ENCODE peak calls at places on chromosomes 16 and 17, in six cellular contexts. V, E, P, T, W and N are unnamed samples.

GRCh38 chr17:34998205-34998604 is 17.9 kb downstream of the LIG3 start:
- DNase-seq in V (peak), E (peak), P (no peak), T (peak), W (peak), N (peak)

GRCh38 chr17:6476061-6476833 is 32.0 kb downstream of the PIMREG start:
- DNase-seq in V (no peak), E (no peak), P (no peak), T (peak), W (no peak), N (no peak)

GRCh38 chr17:74779948-74780400 is 3.8 kb upstream of the NAT9 start:
- DNase-seq in V (no peak), E (no peak), P (no peak), T (no peak), W (peak), N (no peak)

GRCh38 chr16:5875416-5875815 is 777.8 kb upstream of the EEF2KMT start:
- DNase-seq in V (no peak), E (no peak), P (no peak), T (no peak), W (no peak), N (no peak)

GRCh38 chr16:81319221-81319912 is 4.6 kb downstream of the GAN start:
- DNase-seq in V (peak), E (no peak), P (no peak), T (no peak), W (no peak), N (no peak)

GRCh38 chr17:10798332-10798749 is 5.6 kb downstream of the TMEM238L start:
- DNase-seq in V (no peak), E (no peak), P (no peak), T (no peak), W (peak), N (no peak)

GRCh38 chr16:27311449-27311831 is 2.3 kb upstream of the IL4R start:
- DNase-seq in V (no peak), E (no peak), P (no peak), T (no peak), W (no peak), N (no peak)

GRCh38 chr16:6946106-6946505 is 386.5 kb upstream of the RBFOX1 start:
- DNase-seq in V (no peak), E (no peak), P (no peak), T (no peak), W (no peak), N (no peak)

GRCh38 chr16:83713597-83713996 is 94.2 kb upstream of the HSBP1 start:
- DNase-seq in V (peak), E (no peak), P (no peak), T (peak), W (no peak), N (no peak)

GRCh38 chr16:10280262-10281170 is 98.3 kb upstream of the GRIN2A start:
- DNase-seq in V (no peak), E (no peak), P (no peak), T (no peak), W (no peak), N (no peak)

GRCh38 chr17:55734128-55734781 is 11.6 kb upstream of the TMEM100 start:
- DNase-seq in V (no peak), E (no peak), P (no peak), T (no peak), W (no peak), N (no peak)

GRCh38 chr16:1125471-1125870 is 27.4 kb upstream of the CACNA1H start:
- DNase-seq in V (peak), E (no peak), P (no peak), T (peak), W (peak), N (no peak)

GRCh38 chr16:84283314-84284167 is 11.1 kb upstream of the WFDC1 start:
- DNase-seq in V (no peak), E (no peak), P (no peak), T (no peak), W (no peak), N (no peak)

GRCh38 chr17:61444075-61444474 is 8.1 kb upstream of the TBX4 start:
- DNase-seq in V (no peak), E (peak), P (no peak), T (peak), W (no peak), N (no peak)

GRCh38 chr17:80029235-80029974 is 6.3 kb downstream of the TBC1D16 start:
- DNase-seq in V (no peak), E (peak), P (peak), T (no peak), W (peak), N (no peak)

GRCh38 chr16:24999088-24999670 is 16.0 kb downstream of the ARHGAP17 start:
- DNase-seq in V (no peak), E (no peak), P (no peak), T (no peak), W (no peak), N (no peak)

GRCh38 chr17:9247401-9247938 is 226.2 kb downstream of the NTN1 start:
- DNase-seq in V (no peak), E (no peak), P (no peak), T (no peak), W (no peak), N (no peak)

GRCh38 chr17:39239640-39240314 is 14.0 kb upstream of the STAC2 start:
- DNase-seq in V (peak), E (no peak), P (peak), T (peak), W (peak), N (peak)

GRCh38 chr16:24858219-24859041 is 12.7 kb downstream of the SLC5A11 start:
- DNase-seq in V (peak), E (no peak), P (peak), T (peak), W (peak), N (no peak)

GRCh38 chr17:81741594-81742452 is 29.7 kb downstream of the SLC25A10 start:
- DNase-seq in V (no peak), E (no peak), P (no peak), T (peak), W (no peak), N (peak)

GRCh38 chr16:87203060-87203656 is 114.0 kb downstream of the C16orf95 start:
- DNase-seq in V (peak), E (no peak), P (no peak), T (peak), W (peak), N (peak)

GRCh38 chr17:40070895-40071719 is 8.3 kb downstream of the THRA start:
- DNase-seq in V (peak), E (no peak), P (no peak), T (peak), W (peak), N (peak)

GRCh38 chr17:5557990-5558389 is 26.3 kb downstream of the NLRP1 start:
- DNase-seq in V (no peak), E (peak), P (no peak), T (no peak), W (no peak), N (no peak)

GRCh38 chr17:78179372-78179771 is 7.5 kb downstream of the TK1 start:
- DNase-seq in V (no peak), E (no peak), P (no peak), T (no peak), W (peak), N (peak)

GRCh38 chr17:53193044-53193443 is 629.7 kb upstream of the KIF2B start:
- DNase-seq in V (no peak), E (no peak), P (no peak), T (no peak), W (no peak), N (no peak)

GRCh38 chr17:83006515-83007455 is 72.6 kb upstream of the METRNL start:
- DNase-seq in V (no peak), E (peak), P (no peak), T (no peak), W (no peak), N (no peak)

GRCh38 chr16:76574651-76575050 is 297.4 kb downstream of the CNTNAP4 start:
- DNase-seq in V (peak), E (no peak), P (no peak), T (no peak), W (no peak), N (no peak)

GRCh38 chr17:78588258-78589030 is 11.2 kb upstream of the DNAH17 start:
- DNase-seq in V (no peak), E (no peak), P (no peak), T (no peak), W (no peak), N (no peak)

GRCh38 chr17:10109146-10109545 is 89.3 kb downstream of the GAS7 start:
- DNase-seq in V (no peak), E (no peak), P (no peak), T (no peak), W (no peak), N (no peak)

GRCh38 chr17:40348562-40349476 is 15.7 kb downstream of the GJD3 start:
- DNase-seq in V (no peak), E (no peak), P (peak), T (no peak), W (peak), N (no peak)

GRCh38 chr16:85969159-85969558 is 70.2 kb downstream of the IRF8 start:
- DNase-seq in V (no peak), E (no peak), P (no peak), T (no peak), W (no peak), N (no peak)

GRCh38 chr17:4631836-4632582 is 9.5 kb downstream of the ALOX15 start:
- DNase-seq in V (no peak), E (no peak), P (no peak), T (no peak), W (no peak), N (peak)

GRCh38 chr17:75526555-75527270 is 1.2 kb downstream of the LLGL2 start:
- DNase-seq in V (no peak), E (no peak), P (no peak), T (no peak), W (peak), N (no peak)

GRCh38 chr16:22670044-22670536 is 143.9 kb upstream of the HS3ST2 start:
- DNase-seq in V (no peak), E (no peak), P (no peak), T (no peak), W (no peak), N (no peak)

GRCh38 chr17:75764711-75765421 is at the start of gene GALK1:
- DNase-seq in V (peak), E (no peak), P (peak), T (peak), W (peak), N (peak)

GRCh38 chr16:79897087-79897443 is 296.5 kb upstream of the MAF start:
- DNase-seq in V (no peak), E (no peak), P (no peak), T (no peak), W (no peak), N (no peak)

GRCh38 chr16:56603589-56603988 is 4.8 kb upstream of the MT2A start:
- DNase-seq in V (peak), E (no peak), P (no peak), T (no peak), W (peak), N (peak)

GRCh38 chr17:59004338-59005111 is 102.2 kb downstream of the TRIM37 start:
- DNase-seq in V (peak), E (no peak), P (no peak), T (peak), W (peak), N (no peak)

GRCh38 chr16:30760160-30760559 is 1.7 kb downstream of the CFAP119 start:
- DNase-seq in V (no peak), E (no peak), P (no peak), T (no peak), W (no peak), N (no peak)

GRCh38 chr16:30762991-30763725 is 1.0 kb downstream of the RNF40 start:
- DNase-seq in V (no peak), E (no peak), P (no peak), T (no peak), W (no peak), N (no peak)

GRCh38 chr16:30761928-30762902 is at the start of the genes CFAP119 and RNF40:
- DNase-seq in V (peak), E (peak), P (peak), T (peak), W (peak), N (peak)

GRCh38 chr16:30760577-30761426 is 1.1 kb downstream of the CFAP119 start:
- DNase-seq in V (no peak), E (no peak), P (no peak), T (no peak), W (no peak), N (no peak)

DNA sequence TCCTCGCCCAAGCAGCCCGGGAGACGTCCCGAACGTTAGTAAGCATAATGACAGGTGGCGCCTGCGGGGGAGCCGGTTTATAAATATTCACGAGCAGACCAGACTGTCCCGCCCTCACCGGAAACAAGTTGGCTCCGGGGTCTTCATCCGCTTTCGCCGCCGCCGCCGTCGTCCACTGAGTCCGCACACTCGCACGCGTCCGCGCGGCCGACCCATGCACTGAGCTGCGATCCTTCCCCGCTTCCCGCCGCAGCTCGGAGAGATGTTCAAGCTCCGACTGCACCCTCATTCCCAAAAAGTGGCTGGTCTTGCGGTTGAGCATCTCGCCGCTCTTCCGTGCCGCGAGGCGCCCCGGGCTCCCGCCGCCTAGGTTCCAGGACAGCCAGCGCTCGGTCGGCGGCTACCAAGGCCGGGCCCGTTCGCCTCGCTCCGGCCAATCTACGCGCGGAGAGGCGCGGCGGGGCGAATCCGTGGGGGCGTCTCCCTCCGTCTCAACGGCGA is 385 bp downstream of the CFAP119 start:
- DNase-seq in V (no peak), E (no peak), P (no peak), T (peak), W (no peak), N (peak)
- TF ChIP-seq POLR2A in V (no peak), E (no peak), P (no peak), T (peak), W (no peak), N (no peak)

GRCh38 chr16:30893744-30894539 is at the start of gene BCL7C:
- DNase-seq in V (peak), E (peak), P (peak), T (peak), W (peak), N (peak)

GRCh38 chr16:30894540-30895368 is 877 bp upstream of the BCL7C start:
- DNase-seq in V (no peak), E (no peak), P (no peak), T (no peak), W (no peak), N (no peak)

GRCh38 chr16:30895592-30896202 is 717 bp upstream of the CTF1 start:
- DNase-seq in V (peak), E (no peak), P (no peak), T (peak), W (no peak), N (no peak)

GRCh38 chr16:30896890-30897730 is 696 bp downstream of the CTF1 start:
- DNase-seq in V (peak), E (peak), P (peak), T (peak), W (peak), N (peak)

DNA sequence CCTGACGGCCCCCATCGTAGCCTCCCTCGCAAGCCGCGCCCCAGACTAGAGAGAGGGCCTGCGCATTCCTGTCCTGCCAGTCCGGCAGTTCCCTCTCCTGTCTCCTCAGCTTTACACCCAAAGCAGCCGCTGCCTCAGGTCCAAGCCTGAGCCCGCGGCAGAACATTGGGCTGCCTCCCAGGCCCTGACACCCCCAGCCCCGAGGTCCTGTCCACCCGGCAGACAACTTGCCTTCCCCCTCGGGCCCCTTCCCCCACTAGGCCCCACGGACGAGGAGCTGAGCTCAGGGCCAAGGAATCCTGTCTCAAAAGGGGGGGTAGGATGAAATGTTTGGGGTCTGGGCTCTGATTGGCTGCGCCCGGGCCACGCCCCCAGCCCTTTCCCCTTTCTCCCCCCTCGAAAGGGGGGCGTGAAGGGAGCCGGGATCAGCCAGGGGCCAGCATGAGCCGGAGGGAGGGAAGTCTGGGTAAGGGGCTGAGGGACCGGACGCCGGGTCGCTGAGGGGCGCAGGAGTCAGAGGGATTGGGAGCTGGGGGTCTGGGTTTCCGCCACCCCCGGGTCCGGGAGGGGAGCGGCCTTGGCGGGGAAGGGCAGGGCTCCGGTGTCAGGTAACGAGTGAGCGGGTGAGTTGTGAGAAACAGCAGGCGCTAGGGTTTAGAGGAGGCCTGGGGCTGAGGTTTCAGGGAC is at the start of gene CTF1:
- DNase-seq in V (no peak), E (peak), P (peak), T (peak), W (peak), N (peak)
- TF ChIP-seq POLR2A in V (no peak), E (peak), P (peak), T (no peak), W (no peak), N (no peak)

DNA sequence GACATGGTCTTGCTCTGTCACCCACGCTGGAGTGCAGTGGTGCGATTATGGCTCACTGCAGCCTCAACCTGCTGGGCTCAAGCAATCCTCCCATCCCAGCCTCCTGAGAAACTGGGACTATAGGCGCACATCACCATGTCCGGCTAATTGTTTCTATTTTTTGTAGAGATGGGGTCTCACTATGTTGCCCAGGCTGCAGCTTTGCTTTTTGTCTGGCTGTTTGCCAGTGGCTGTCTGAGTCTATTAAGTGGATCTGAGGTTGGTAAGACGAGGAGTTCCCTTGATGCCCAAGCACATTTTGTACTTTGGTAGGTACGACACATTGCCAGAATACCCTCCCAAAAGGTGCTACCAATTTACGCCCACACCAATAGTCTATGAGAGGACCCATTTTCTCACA is 5.1 kb downstream of the TBX21 start:
- DNase-seq in V (no peak), E (no peak), P (no peak), T (no peak), W (no peak), N (no peak)
- TF ChIP-seq POLR2A in V (no peak), E (no peak), P (no peak), T (no peak), W (no peak), N (no peak)

GRCh38 chr16:66516808-66517585 is 32.9 kb downstream of the TK2 start:
- DNase-seq in V (peak), E (peak), P (peak), T (peak), W (peak), N (no peak)
- TF ChIP-seq POLR2A in V (no peak), E (no peak), P (no peak), T (peak), W (no peak), N (peak)

DNA sequence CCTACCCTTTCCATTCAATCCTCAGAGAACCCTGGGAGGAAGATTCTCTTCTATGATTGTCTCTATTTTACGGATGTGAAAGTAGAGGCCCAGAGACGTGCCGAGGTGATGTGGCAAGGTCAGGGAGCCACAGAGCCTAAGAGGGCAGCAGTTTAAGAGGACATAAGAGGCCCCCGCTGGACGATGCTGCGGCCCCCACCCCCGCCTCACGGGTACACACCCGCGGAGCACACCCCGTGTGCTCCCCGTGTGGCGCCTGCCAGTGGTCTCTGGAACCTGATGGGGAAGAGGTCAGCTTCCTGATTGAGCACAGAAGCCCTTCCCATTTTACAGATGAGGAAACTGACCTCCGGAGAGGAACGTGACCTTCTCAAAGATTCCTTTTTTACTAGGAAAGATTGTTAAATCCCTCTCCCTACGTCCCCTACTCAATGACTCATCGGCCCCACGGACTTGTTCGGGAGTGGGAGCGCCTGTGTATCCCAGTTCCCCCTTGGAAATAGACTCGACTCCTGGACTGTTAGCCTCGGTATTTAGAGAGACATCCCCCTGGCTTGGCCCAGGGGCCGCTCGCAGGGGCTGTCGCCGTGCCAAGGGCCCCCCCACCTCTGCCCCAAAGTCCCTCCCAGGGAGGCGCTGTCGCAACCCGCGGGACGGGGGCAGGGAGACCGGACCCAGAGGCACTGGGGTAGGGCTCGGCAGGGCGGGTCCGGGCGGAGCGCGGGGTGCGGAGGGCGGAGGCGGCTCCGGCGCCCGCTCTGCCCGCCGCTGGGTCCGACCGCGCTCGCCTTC is at the start of gene ABCC3:
- DNase-seq in V (peak), E (no peak), P (peak), T (no peak), W (peak), N (peak)
- TF ChIP-seq POLR2A in V (peak), E (no peak), P (no peak), T (no peak), W (no peak), N (no peak)